ENCODE peak calls at places on chromosomes 3 and 15, in ten cellular contexts. D is CD8-positive, alpha-beta memory T cell; J is fibroblast of lung; C is cardiac muscle cell; E is PC-3; F is CD8-positive, alpha-beta T cell; S is SJSA1; O is esophagus muscularis mucosa; Y is heart right ventricle; L is GM06990. Q is an unnamed sample.
A peak's percentile ranks its signal among the peaks of the same experiment; 100 is the strongest.

GRCh38 chr15:22868495-22868894 is 30.0 kb downstream of the NIPA2 start:
- DNase-seq in D (no peak), J (no peak), C (no peak), E (no peak), F (no peak), S (no peak), O (no peak), Y (no peak), L (no peak), Q (no peak)

GRCh38 chr3:112686360-112686759 is 45.4 kb upstream of the CCDC80 start:
- DNase-seq in D (no peak), J (no peak), C (no peak), E (no peak), F (no peak), S (no peak), O (no peak), Y (no peak), L (no peak), Q (no peak)

GRCh38 chr3:11384074-11384473 is 111.9 kb downstream of the ATG7 start:
- DNase-seq in D (no peak), J (no peak), C (peak; percentile 69), E (no peak), F (no peak), S (no peak), O (no peak), Y (no peak), L (no peak), Q (no peak)

GRCh38 chr3:168141405-168141993 is 45.8 kb upstream of the GOLIM4 start:
- DNase-seq in D (no peak), J (no peak), C (no peak), E (no peak), F (no peak), S (no peak), O (no peak), Y (no peak), L (no peak), Q (no peak)

GRCh38 chr15:74290645-74291044 is 54.5 kb downstream of the CCDC33 start:
- DNase-seq in D (no peak), J (no peak), C (no peak), E (no peak), F (no peak), S (no peak), O (no peak), Y (no peak), L (no peak), Q (no peak)

GRCh38 chr3:13162550-13163320 is 89.5 kb upstream of the IQSEC1 start:
- DNase-seq in D (no peak), J (no peak), C (no peak), E (no peak), F (no peak), S (no peak), O (no peak), Y (no peak), L (no peak), Q (no peak)

GRCh38 chr15:62126364-62126763 is 38.7 kb downstream of the C2CD4B start:
- DNase-seq in D (no peak), J (no peak), C (no peak), E (no peak), F (no peak), S (no peak), O (peak; percentile 24), Y (no peak), L (no peak), Q (no peak)

GRCh38 chr15:70038730-70039392 is 58.9 kb downstream of the TLE3 start:
- DNase-seq in D (no peak), J (no peak), C (no peak), E (no peak), F (no peak), S (no peak), O (no peak), Y (no peak), L (no peak), Q (no peak)

GRCh38 chr3:95705786-95706418 is 1108.5 kb upstream of the EPHA6 start:
- DNase-seq in D (peak; percentile 2), J (no peak), C (no peak), E (no peak), F (no peak), S (no peak), O (no peak), Y (no peak), L (no peak), Q (no peak)

GRCh38 chr3:20537234-20537633 is 351.2 kb upstream of the SGO1 start:
- DNase-seq in D (no peak), J (no peak), C (no peak), E (no peak), F (no peak), S (no peak), O (no peak), Y (no peak), L (no peak), Q (no peak)

GRCh38 chr3:146493221-146493620 is 23.9 kb upstream of the PLSCR2 start:
- DNase-seq in D (no peak), J (peak; percentile 51), C (no peak), E (peak; percentile 31), F (no peak), S (no peak), O (no peak), Y (no peak), L (no peak), Q (no peak)

DNA sequence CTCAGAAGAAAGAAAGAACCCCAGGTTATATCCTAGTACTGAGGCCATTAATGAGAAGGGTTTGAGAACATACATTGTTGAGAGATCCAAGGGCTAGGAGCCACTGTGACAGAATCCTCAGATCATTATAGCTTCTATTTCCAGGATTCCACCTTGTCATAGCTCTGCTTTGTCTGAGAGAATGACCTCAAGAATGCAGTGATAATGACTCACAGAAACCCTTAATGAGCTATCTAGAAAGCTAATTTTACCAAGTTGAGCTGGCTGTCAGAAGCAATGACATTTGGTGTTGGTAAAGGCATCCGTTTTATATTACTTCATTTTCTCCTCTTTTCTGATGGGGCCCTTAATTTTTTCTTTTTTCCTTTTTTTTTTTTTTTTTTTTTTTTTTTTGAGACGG is 10.9 kb downstream of the TRIP4 start:
- DNase-seq in D (no peak), J (peak; percentile 53), C (no peak), E (no peak), F (no peak), S (no peak), O (no peak), Y (no peak), L (no peak), Q (no peak)
- H3K36me3 ChIP-seq in D (peaks cover 20% of the 10 kb centered on the region), J (peaks cover 6% of the 10 kb centered on the region), C (peaks cover 60% of the 10 kb centered on the region), E (peaks cover 13% of the 10 kb centered on the region), F (peaks cover 28% of the 10 kb centered on the region), S (peaks cover 78% of the 10 kb centered on the region), O (peaks cover 58% of the 10 kb centered on the region), Y (peaks cover 82% of the 10 kb centered on the region), L (peaks cover 9% of the 10 kb centered on the region), Q (peaks cover 44% of the 10 kb centered on the region)

GRCh38 chr15:44647036-44647435 is 16.4 kb downstream of the SPG11 start:
- DNase-seq in D (no peak), J (no peak), C (no peak), E (no peak), F (no peak), S (no peak), O (no peak), Y (no peak), L (no peak), Q (no peak)
- H3K36me3 ChIP-seq in D (peaks cover 29% of the 10 kb centered on the region), J (peaks cover 4% of the 10 kb centered on the region), C (peaks cover 46% of the 10 kb centered on the region), E (peaks cover 24% of the 10 kb centered on the region), F (peaks cover 28% of the 10 kb centered on the region), S (peaks cover 59% of the 10 kb centered on the region), O (peaks cover 23% of the 10 kb centered on the region), Y (peaks cover 46% of the 10 kb centered on the region), L (peaks cover 6% of the 10 kb centered on the region), Q (peaks cover 36% of the 10 kb centered on the region)

DNA sequence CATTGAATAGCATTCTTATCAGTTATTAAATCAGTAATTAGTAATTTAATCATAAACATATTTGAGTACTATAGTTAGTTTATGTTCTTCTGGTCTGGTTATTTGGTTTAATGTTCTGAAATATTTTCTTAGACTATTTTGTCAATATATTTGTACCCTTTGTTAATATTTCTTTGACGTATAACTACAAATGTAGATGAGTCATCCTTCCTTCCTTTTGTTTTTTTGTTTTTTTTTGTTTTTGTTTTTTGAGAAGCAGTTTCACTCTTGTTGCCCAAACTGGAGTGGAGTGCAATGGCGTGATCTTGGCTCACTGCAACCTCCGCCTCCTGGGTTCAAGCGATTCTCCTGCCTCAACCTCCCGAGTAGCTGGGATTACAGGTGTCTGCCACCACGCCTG is 17.4 kb upstream of the EIF3J start:
- DNase-seq in D (no peak), J (no peak), C (no peak), E (no peak), F (no peak), S (no peak), O (no peak), Y (no peak), L (no peak), Q (no peak)
- H3K36me3 ChIP-seq in D (peaks cover 7% of the 10 kb centered on the region), J (peaks cover 3% of the 10 kb centered on the region), C (peaks cover 57% of the 10 kb centered on the region), E (peaks cover 28% of the 10 kb centered on the region), F (peaks cover 12% of the 10 kb centered on the region), S (peaks cover 59% of the 10 kb centered on the region), O (peaks cover 22% of the 10 kb centered on the region), Y (peaks cover 35% of the 10 kb centered on the region), L (no peaks in the 10 kb centered on the region), Q (peaks cover 7% of the 10 kb centered on the region)

GRCh38 chr15:28184166-28184565 is 85.1 kb upstream of the OCA2 start:
- DNase-seq in D (no peak), J (peak; percentile 29), C (no peak), E (no peak), F (no peak), S (no peak), O (no peak), Y (no peak), L (no peak), Q (no peak)
- H3K36me3 ChIP-seq in D (peaks cover 5% of the 10 kb centered on the region), J (peaks cover 6% of the 10 kb centered on the region), C (peaks cover 69% of the 10 kb centered on the region), E (peaks cover 41% of the 10 kb centered on the region), F (peaks cover 7% of the 10 kb centered on the region), S (peaks cover 71% of the 10 kb centered on the region), O (peaks cover 31% of the 10 kb centered on the region), Y (peaks cover 10% of the 10 kb centered on the region), L (peaks cover 7% of the 10 kb centered on the region), Q (peaks cover 18% of the 10 kb centered on the region)

GRCh38 chr3:123112232-123112631 is 45.4 kb downstream of the PDIA5 start:
- DNase-seq in D (no peak), J (no peak), C (no peak), E (no peak), F (no peak), S (no peak), O (no peak), Y (no peak), L (no peak), Q (no peak)
- H3K36me3 ChIP-seq in D (no peaks in the 10 kb centered on the region), J (peaks cover 3% of the 10 kb centered on the region), C (no peaks in the 10 kb centered on the region), E (peaks cover 24% of the 10 kb centered on the region), F (no peaks in the 10 kb centered on the region), S (no peaks in the 10 kb centered on the region), O (peaks cover 11% of the 10 kb centered on the region), Y (no peaks in the 10 kb centered on the region), L (peaks cover 23% of the 10 kb centered on the region), Q (peaks cover 23% of the 10 kb centered on the region)

Q was measured in HCT116.